ENCODE peak calls at places on chromosomes 3 and 15, in eight cellular contexts. B is AG10803; F is transverse colon; Y is A549; X is HL-60; P is CD8-positive, alpha-beta T cell; V is breast epithelium; N is left ventricle myocardium inferior. M is an unnamed sample.

GRCh38 chr15:58608711-58609110 is 140.8 kb downstream of the ADAM10 start:
- DNase-seq in B (no peak), F (no peak), Y (no peak), X (no peak), P (no peak), V (no peak), N (no peak), M (no peak)

GRCh38 chr15:80779658-80780415 is 667 bp downstream of the CEMIP start:
- DNase-seq in B (no peak), F (peak), Y (peak), X (no peak), P (no peak), V (no peak), N (no peak), M (no peak)

GRCh38 chr3:123330441-123330991 is 118.4 kb downstream of the ADCY5 start:
- DNase-seq in B (no peak), F (peak), Y (no peak), X (no peak), P (no peak), V (peak), N (peak), M (no peak)

GRCh38 chr3:63872135-63872924 is 8.7 kb downstream of the ATXN7 start:
- DNase-seq in B (peak), F (no peak), Y (no peak), X (no peak), P (no peak), V (no peak), N (no peak), M (no peak)

GRCh38 chr3:180421221-180421620 is 180.7 kb upstream of the TTC14 start:
- DNase-seq in B (no peak), F (no peak), Y (no peak), X (peak), P (no peak), V (no peak), N (no peak), M (no peak)

GRCh38 chr15:86247249-86247955 is 167.7 kb downstream of the AGBL1 start:
- DNase-seq in B (no peak), F (no peak), Y (no peak), X (no peak), P (no peak), V (peak), N (no peak), M (no peak)

GRCh38 chr15:38861108-38861507 is 296.5 kb upstream of the RASGRP1 start:
- DNase-seq in B (peak), F (peak), Y (no peak), X (no peak), P (no peak), V (no peak), N (no peak), M (no peak)

GRCh38 chr3:148750296-148750695 is 52.6 kb downstream of the AGTR1 start:
- DNase-seq in B (peak), F (no peak), Y (no peak), X (no peak), P (no peak), V (no peak), N (no peak), M (no peak)

GRCh38 chr3:72962317-72962716 is 34.3 kb upstream of the PPP4R2 start:
- DNase-seq in B (no peak), F (no peak), Y (no peak), X (no peak), P (no peak), V (no peak), N (no peak), M (no peak)

GRCh38 chr15:64096486-64097431 is 977 bp downstream of the SNX1 start:
- DNase-seq in B (peak), F (no peak), Y (peak), X (no peak), P (no peak), V (no peak), N (no peak), M (no peak)

GRCh38 chr3:33398410-33398809 is 41.8 kb downstream of the UBP1 start:
- DNase-seq in B (no peak), F (no peak), Y (no peak), X (no peak), P (no peak), V (no peak), N (no peak), M (no peak)

GRCh38 chr3:127035672-127036071 is 52.8 kb downstream of the PLXNA1 start:
- DNase-seq in B (no peak), F (peak), Y (peak), X (no peak), P (no peak), V (no peak), N (peak), M (no peak)

GRCh38 chr15:25850154-25851111 is 12.7 kb downstream of the ATP10A start:
- DNase-seq in B (peak), F (peak), Y (peak), X (peak), P (peak), V (peak), N (peak), M (no peak)

DNA sequence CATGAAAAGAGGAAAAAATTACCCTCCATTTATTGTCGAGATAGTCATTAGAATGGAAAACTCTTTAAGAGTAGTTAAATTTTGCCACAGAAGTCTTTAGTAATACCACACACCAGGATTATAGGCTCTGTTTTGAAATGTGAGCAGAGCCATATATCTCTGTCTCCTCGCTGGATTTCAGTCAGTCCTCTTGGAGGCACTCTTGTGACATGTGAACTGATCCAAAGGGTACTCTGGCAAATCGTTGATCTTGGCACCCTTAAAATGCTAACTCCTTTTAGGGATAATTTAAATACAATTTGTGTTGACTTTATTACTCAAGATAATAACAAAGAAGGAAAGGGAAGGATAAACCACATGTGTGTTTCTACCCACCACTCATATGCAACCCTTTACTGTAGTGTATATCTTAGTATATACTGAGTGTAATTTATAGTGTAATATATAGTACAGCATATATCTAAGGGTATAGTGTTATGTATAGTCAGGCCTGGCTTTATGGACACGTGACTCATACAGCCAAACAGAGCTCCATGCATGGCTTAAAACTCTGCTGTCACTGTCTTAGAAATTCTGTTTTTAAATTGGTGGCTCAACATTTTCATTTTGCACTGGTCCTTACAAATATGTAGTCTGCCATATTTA is 12.3 kb upstream of the KPNA4 start:
- DNase-seq in B (no peak), F (no peak), Y (no peak), X (no peak), P (no peak), V (no peak), N (no peak), M (no peak)
- TF ChIP-seq CTCF in B (no peak), F (no peak), Y (peak), X (no peak), P (no peak), V (no peak), N (peak), M (no peak)

DNA sequence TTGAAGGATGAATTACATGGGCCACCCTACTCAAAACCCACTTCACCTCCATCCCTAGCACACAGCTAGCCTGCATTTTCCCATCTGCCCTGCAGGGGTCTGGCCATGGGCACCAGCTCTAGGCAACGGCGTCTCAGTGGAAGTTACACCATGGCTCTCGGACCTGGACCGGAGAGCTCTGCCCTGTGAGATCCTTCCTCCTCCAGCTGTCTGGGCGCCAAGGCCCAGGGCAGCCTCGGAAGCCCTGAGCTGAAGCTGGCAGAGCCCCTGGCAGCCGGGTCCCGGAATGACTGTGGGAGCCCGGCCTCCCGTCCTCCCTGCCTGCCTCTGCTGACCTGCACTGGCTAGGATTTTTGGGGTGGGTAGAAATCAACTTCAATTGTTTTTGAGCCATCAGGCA is 98.9 kb downstream of the CHSY1 start:
- DNase-seq in B (no peak), F (no peak), Y (peak), X (no peak), P (no peak), V (no peak), N (no peak), M (no peak)
- TF ChIP-seq CTCF in B (peak), F (peak), Y (peak), X (peak), P (no peak), V (no peak), N (peak), M (peak)

DNA sequence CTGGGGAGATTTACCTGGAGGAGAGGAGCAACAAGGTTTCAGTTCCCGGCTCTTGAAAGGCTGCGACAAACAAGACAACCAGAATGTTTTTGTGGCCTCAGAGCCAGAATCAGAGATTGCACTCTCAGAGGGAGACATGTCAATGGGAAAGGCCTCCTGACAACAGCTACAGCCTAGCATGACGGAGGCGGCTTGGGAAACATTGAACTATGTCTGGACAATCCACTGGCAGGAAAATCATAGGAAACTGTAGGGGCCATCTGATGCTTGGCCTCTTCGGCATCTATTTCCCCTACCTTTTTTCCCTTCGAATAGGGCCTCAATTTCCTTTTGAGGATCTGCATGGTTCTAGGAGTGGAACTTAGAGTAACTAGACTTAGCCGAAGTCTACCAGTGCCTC is 13.2 kb upstream of the PTPN23 start:
- DNase-seq in B (no peak), F (no peak), Y (no peak), X (no peak), P (no peak), V (no peak), N (no peak), M (no peak)
- TF ChIP-seq CTCF in B (no peak), F (no peak), Y (no peak), X (no peak), P (no peak), V (no peak), N (no peak), M (no peak)

GRCh38 chr3:196067439-196067838 is 14.5 kb downstream of the TFRC start:
- DNase-seq in B (no peak), F (no peak), Y (no peak), X (no peak), P (no peak), V (no peak), N (no peak), M (no peak)
- TF ChIP-seq CTCF in B (no peak), F (no peak), Y (no peak), X (no peak), P (no peak), V (no peak), N (no peak), M (no peak)

DNA sequence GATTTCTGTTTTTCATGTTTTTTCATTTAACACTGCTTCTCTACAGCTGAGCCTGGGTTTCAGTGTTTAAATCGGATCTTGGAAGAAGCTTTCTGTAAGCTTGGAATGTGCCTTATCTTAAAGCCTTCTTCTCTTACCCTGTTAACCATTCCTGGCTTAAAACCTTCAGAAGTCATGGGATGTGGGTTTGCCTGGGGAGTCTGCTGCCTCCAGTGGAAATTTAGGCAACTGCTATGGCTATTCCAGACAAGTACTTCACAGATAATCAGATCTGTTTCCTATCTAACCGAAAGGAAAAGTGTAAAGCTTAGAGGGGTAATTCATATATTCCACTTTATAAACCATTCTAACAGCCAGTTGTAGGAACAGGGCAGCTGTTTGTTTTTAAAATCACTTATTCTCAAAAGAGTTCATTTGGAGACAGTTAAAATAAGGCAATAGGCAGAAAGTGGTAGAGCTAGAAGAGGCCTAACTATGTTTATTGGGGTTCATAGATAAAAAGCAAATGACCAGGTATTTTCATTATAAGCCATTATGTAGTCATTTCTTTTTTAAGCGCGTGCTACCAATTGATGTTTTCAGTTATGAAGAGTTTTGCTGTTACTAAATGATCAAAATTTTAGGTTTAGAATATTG is 219.9 kb downstream of the TCF12 start:
- DNase-seq in B (peak), F (peak), Y (peak), X (no peak), P (no peak), V (no peak), N (no peak), M (no peak)
- TF ChIP-seq CTCF in B (peak), F (peak), Y (peak), X (peak), P (peak), V (peak), N (peak), M (peak)

DNA sequence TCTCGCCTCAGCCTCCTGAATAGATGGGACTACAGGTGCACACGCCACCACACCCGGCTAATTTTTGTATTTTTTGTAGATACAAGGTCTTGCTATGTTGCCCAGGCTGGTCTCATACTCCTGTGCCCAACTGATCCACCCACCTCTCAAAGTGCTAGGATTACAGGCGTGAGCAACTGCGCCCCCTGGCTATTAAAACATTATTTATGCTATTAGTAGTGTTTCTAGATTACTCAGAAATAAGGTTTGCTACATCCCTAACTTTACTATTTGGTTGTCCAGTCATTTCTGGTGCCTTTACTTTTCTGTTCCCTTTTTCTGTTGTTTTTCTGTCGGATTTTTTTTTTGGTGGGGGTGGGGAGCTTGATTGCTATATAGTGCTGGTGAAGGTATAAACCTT is 393.6 kb upstream of the TPM1 start:
- DNase-seq in B (no peak), F (no peak), Y (no peak), X (no peak), P (no peak), V (no peak), N (no peak), M (no peak)
- TF ChIP-seq CTCF in B (no peak), F (no peak), Y (peak), X (no peak), P (no peak), V (no peak), N (peak), M (peak)

DNA sequence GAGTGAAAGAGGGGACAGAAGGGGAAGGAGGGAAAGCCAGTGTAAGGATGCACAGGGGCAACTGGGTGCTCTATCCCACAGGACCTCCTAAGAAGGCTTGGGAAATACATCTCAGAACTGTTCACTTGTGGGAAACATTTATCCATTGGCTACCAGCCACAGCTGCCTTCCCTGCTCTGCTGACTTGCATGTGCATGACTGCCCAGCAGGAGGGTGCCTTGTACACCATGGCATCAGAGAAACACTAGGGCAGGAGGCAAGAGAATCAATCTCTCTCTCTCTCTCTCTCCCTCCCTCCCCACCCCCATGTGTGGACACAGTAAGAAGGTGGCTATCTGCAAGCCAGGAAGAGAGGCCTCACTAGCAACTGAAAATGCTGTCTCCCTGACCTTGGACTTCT is 62.9 kb upstream of the ZBTB38 start:
- DNase-seq in B (peak), F (no peak), Y (peak), X (no peak), P (no peak), V (no peak), N (no peak), M (no peak)
- TF ChIP-seq CTCF in B (peak), F (no peak), Y (no peak), X (no peak), P (no peak), V (no peak), N (no peak), M (peak)

GRCh38 chr3:167187211-167187610 is 192.9 kb downstream of the ZBBX start:
- DNase-seq in B (no peak), F (no peak), Y (no peak), X (no peak), P (no peak), V (no peak), N (no peak), M (no peak)

GRCh38 chr3:167188592-167188991 is 191.5 kb downstream of the ZBBX start:
- DNase-seq in B (no peak), F (no peak), Y (no peak), X (no peak), P (no peak), V (no peak), N (no peak), M (no peak)

GRCh38 chr3:167184511-167184910 is 195.6 kb downstream of the ZBBX start:
- DNase-seq in B (no peak), F (no peak), Y (no peak), X (no peak), P (no peak), V (no peak), N (no peak), M (no peak)
- TF ChIP-seq CTCF in B (no peak), F (no peak), Y (no peak), X (no peak), P (no peak), V (no peak), N (no peak), M (peak)

GRCh38 chr3:12483364-12483763 is 916 bp upstream of the TSEN2 start:
- DNase-seq in B (no peak), F (no peak), Y (no peak), X (no peak), P (no peak), V (no peak), N (no peak), M (no peak)

GRCh38 chr3:12483872-12484197 is 445 bp upstream of the TSEN2 start:
- DNase-seq in B (no peak), F (no peak), Y (no peak), X (no peak), P (no peak), V (no peak), N (no peak), M (no peak)

GRCh38 chr3:12486001-12486400 is 1.7 kb downstream of the TSEN2 start:
- DNase-seq in B (no peak), F (no peak), Y (no peak), X (no peak), P (no peak), V (no peak), N (no peak), M (no peak)

GRCh38 chr3:12484983-12485327 is 675 bp downstream of the TSEN2 start:
- DNase-seq in B (no peak), F (no peak), Y (no peak), X (no peak), P (no peak), V (no peak), N (no peak), M (no peak)

GRCh38 chr3:12484198-12484982 is at the start of gene TSEN2:
- DNase-seq in B (peak), F (peak), Y (peak), X (peak), P (peak), V (peak), N (peak), M (peak)
- TF ChIP-seq CTCF in B (peak), F (no peak), Y (no peak), X (no peak), P (no peak), V (no peak), N (peak), M (peak)

GRCh38 chr3:34881026-34881425 is 758.3 kb upstream of the ARPP21 start:
- DNase-seq in B (no peak), F (no peak), Y (no peak), X (no peak), P (no peak), V (no peak), N (no peak), M (no peak)

GRCh38 chr3:34886443-34886842 is 752.9 kb upstream of the ARPP21 start:
- DNase-seq in B (no peak), F (no peak), Y (no peak), X (no peak), P (no peak), V (no peak), N (no peak), M (no peak)

GRCh38 chr3:34876997-34877396 is 762.3 kb upstream of the ARPP21 start:
- DNase-seq in B (no peak), F (no peak), Y (no peak), X (no peak), P (no peak), V (no peak), N (no peak), M (no peak)

GRCh38 chr3:34878488-34878887 is 760.8 kb upstream of the ARPP21 start:
- DNase-seq in B (no peak), F (no peak), Y (no peak), X (no peak), P (no peak), V (no peak), N (no peak), M (no peak)

DNA sequence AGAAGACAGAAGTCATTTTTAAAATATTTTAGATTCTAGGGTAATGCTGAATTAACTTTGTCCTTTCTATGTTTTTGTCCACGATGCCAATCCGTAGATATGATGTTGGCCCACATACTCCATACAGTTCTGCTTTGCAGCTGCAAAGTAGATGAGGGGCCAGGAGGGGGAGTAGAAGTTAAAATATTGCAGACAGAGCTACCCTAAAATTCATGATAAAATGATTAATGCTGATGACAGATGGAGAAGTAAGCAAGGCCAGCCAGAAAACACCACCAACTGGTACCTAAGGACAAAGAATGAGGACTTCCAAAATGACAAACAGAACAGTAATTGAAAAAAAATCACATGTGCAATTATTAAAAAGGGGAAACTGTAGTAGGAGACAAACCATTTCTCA is 756.6 kb upstream of the ARPP21 start:
- DNase-seq in B (no peak), F (no peak), Y (no peak), X (no peak), P (no peak), V (no peak), N (no peak), M (no peak)
- TF ChIP-seq CTCF in B (no peak), F (no peak), Y (no peak), X (no peak), P (no peak), V (no peak), N (peak), M (peak)

M was measured in type B pancreatic cell.